ENCODE peak calls at places on chromosomes 6 and 20, in six cellular contexts. Y is PC-3, T is neural progenitor cell, J is HCT116, G is GM23248, A is SK-N-SH. P is an unnamed sample.

GRCh38 chr20:17059465-17059864 is 167.4 kb upstream of the PCSK2 start:
- DNase-seq in Y (peak), T (no peak), J (peak), G (peak), A (no peak), P (no peak)

GRCh38 chr20:51376121-51376520 is 166.4 kb downstream of the NFATC2 start:
- DNase-seq in Y (no peak), T (no peak), J (no peak), G (no peak), A (no peak), P (no peak)

GRCh38 chr6:145964948-145965366 is 799 bp upstream of the SHPRH start:
- DNase-seq in Y (no peak), T (no peak), J (no peak), G (peak), A (no peak), P (no peak)

GRCh38 chr6:80676386-80676785 is 569.9 kb downstream of the BCKDHB start:
- DNase-seq in Y (peak), T (no peak), J (no peak), G (peak), A (no peak), P (no peak)

GRCh38 chr20:17960927-17961599 is 7.5 kb downstream of the SNX5 start:
- DNase-seq in Y (no peak), T (no peak), J (no peak), G (peak), A (no peak), P (no peak)

GRCh38 chr6:11851405-11851804 is 72.8 kb upstream of the ADTRP start:
- DNase-seq in Y (peak), T (no peak), J (no peak), G (peak), A (no peak), P (no peak)

GRCh38 chr6:8277769-8278168 is 157.6 kb downstream of the SLC35B3 start:
- DNase-seq in Y (no peak), T (peak), J (no peak), G (no peak), A (peak), P (no peak)

GRCh38 chr6:14094721-14095120 is 22.9 kb upstream of the CD83 start:
- DNase-seq in Y (no peak), T (no peak), J (no peak), G (no peak), A (no peak), P (no peak)

GRCh38 chr20:50582591-50583234 is 72.5 kb downstream of the PTPN1 start:
- DNase-seq in Y (no peak), T (no peak), J (no peak), G (no peak), A (no peak), P (no peak)

GRCh38 chr20:46946796-46947195 is 52.2 kb downstream of the EYA2 start:
- DNase-seq in Y (no peak), T (no peak), J (no peak), G (no peak), A (no peak), P (no peak)

GRCh38 chr20:10603971-10604864 is 69.6 kb downstream of the JAG1 start:
- DNase-seq in Y (peak), T (peak), J (peak), G (peak), A (no peak), P (no peak)

GRCh38 chr6:3885262-3886036 is 36.3 kb downstream of the FAM50B start:
- DNase-seq in Y (peak), T (no peak), J (peak), G (peak), A (no peak), P (no peak)

GRCh38 chr6:108142240-108142639 is 23.6 kb upstream of the NR2E1 start:
- DNase-seq in Y (no peak), T (no peak), J (no peak), G (no peak), A (no peak), P (no peak)

GRCh38 chr6:130851026-130851425 is 23.8 kb downstream of the SMLR1 start:
- DNase-seq in Y (no peak), T (no peak), J (no peak), G (no peak), A (no peak), P (peak)

GRCh38 chr6:24330137-24330732 is 27.6 kb downstream of the DCDC2 start:
- DNase-seq in Y (no peak), T (no peak), J (no peak), G (peak), A (no peak), P (no peak)

GRCh38 chr6:30097902-30098606 is 14.8 kb downstream of the TRIM31 start:
- DNase-seq in Y (no peak), T (no peak), J (no peak), G (no peak), A (no peak), P (no peak)

DNA sequence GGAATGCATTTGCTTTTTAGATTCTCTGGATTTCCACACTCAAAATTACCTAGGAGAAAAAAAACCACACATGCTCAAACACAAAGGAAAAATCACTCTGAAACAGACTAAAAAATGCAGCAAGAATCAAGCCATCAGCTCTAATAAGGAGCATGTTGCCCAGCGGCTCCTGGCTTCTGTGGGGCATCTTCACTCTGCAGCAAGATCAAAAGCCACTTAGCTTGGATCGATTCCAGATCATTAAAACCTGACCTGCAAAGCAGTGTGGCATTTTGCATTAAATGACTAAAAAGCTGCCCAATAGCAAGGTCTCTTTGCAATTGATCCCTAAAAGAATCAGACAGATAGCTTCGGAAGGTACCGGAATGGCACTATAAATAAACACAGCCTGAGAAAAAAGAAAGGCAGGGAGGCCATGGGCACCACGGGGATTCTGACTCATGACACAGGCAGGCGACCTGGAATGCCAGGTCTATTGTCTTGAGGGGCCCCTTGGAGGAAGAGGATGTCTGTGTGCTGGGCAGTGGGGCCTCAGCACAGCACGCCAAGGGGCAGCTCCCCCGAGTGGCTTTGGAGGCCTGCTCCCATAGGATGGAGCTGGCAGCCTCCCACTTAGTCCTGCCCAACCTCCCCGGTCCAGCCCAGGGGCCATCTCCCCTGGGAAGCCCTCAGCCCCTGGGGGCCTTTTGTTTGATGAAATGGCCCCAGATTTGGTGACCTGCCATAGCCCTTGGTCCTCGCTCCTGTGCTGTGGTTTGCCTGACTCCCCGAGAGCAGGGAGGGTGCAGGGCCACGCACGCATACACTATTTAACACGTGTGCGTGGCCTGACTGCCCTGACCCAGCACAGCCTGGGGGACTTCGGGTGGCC is 7.6 kb downstream of the LEMD2 start:
- DNase-seq in Y (peak), T (peak), J (peak), G (peak), A (no peak), P (no peak)
- H3K9ac ChIP-seq in Y (no peak), T (no peak), J (peak), G (peak), A (peak), P (no peak)

GRCh38 chr20:986733-987355 is 15.3 kb downstream of the RSPO4 start:
- DNase-seq in Y (peak), T (no peak), J (peak), G (peak), A (no peak), P (no peak)
- TF ChIP-seq EZH2phosphoT487 in Y (no peak), T (no peak), J (no peak), G (no peak), A (no peak), P (no peak)

GRCh38 chr6:5205035-5205469 is 55.7 kb downstream of the LYRM4 start:
- DNase-seq in Y (no peak), T (peak), J (no peak), G (peak), A (no peak), P (no peak)
- H3K9ac ChIP-seq in Y (no peak), T (no peak), J (no peak), G (no peak), A (no peak), P (no peak)

DNA sequence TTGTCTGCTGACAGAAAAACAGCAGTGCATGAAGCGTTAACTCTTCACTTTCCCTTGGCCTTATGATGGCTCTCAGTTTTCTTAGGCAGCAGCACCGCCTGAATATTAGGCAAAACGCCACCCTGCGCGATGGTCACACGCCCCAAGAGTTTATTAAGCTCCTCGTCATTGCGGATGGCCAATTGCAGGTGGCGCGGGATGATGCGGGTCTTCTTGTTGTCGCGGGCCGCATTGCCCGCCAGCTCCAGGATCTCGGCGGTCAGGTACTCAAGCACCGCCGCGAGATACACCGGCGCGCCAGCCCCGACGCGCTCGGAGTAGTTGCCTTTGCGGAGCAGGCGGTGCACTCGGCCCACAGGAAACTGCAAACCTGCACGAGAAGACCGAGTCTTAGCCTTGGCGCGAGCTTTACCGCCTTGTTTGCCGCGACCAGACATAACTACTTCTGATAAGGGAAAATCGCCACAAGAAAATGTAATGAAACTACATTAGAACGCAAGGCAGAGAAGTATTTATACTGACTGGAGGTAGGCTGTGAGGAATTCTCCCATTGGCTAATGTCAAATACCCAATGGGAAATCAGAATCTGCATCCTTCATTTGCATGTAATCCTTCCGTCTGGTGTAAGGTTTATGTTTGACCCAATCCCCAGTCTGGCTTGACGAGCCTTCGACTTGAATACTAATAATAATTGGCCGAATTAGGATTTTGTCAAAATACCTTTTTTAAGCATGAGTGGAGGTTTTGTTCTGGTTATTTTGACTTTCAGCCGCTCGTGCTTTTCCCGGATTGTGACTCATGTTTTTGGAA is 53.9 kb upstream of the HFE start:
- DNase-seq in Y (peak), T (peak), J (peak), G (peak), A (peak), P (peak)
- TF ChIP-seq EZH2phosphoT487 in Y (no peak), T (no peak), J (no peak), G (no peak), A (no peak), P (no peak)

GRCh38 chr6:100883347-100883746 is 2.2 kb upstream of the ASCC3 start:
- DNase-seq in Y (no peak), T (peak), J (no peak), G (no peak), A (no peak), P (no peak)

GRCh38 chr6:100879317-100879716 is 1.8 kb downstream of the ASCC3 start:
- DNase-seq in Y (no peak), T (peak), J (no peak), G (no peak), A (no peak), P (no peak)

GRCh38 chr6:100880149-100880900 is 804 bp downstream of the ASCC3 start:
- DNase-seq in Y (peak), T (no peak), J (no peak), G (peak), A (peak), P (no peak)

GRCh38 chr6:100881707-100882040 is 545 bp upstream of the ASCC3 start:
- DNase-seq in Y (no peak), T (peak), J (no peak), G (peak), A (no peak), P (peak)

DNA sequence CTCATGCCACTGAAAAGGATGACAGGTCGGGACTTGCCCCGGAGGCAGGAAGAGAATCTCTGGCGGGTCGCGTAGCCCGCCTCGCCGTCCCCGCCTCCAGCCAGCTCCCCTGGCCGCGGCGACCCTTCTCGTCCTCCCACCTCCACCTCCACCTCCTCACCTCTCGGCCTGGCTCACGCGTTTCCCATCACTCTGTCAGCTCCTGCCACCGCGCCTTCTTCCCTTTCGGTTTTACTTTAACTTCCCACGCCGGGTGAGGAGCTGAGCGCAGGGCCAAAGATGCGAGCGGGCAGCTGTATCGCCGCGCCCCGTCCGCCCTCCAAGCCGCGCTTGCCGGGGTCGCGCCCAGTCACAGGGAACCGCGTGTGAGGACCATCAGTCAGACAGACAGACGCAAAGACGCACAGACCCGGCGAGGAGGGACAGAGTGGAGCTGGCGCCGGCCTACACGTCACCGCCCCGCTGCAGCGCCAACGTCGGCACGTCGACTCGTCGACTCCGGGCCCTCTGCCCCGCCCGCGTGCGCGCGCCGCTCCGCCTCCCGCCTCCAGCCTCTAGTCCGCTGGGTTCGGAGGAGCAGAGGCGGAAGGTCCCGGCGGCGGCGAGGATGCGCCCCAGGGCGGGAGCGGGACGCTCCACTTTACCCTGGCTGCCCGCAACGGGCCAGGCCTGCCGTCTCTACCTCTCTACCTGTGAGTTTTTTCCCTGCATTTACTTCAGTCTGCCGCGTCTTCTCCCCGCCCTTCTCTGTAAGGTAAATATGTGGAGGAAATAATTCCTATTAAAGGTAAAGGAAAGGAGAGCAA is at the start of gene ASCC3:
- DNase-seq in Y (peak), T (peak), J (peak), G (peak), A (peak), P (peak)
- H3K9ac ChIP-seq in Y (peak), T (peak), J (peak), G (peak), A (peak), P (peak)

GRCh38 chr6:169253341-169253740 is 305 bp downstream of the THBS2 start:
- DNase-seq in Y (no peak), T (no peak), J (no peak), G (peak), A (no peak), P (no peak)

GRCh38 chr6:169251371-169251802 is 2.3 kb downstream of the THBS2 start:
- DNase-seq in Y (no peak), T (no peak), J (no peak), G (peak), A (no peak), P (no peak)

GRCh38 chr6:169252805-169253189 is 849 bp downstream of the THBS2 start:
- DNase-seq in Y (no peak), T (peak), J (no peak), G (peak), A (no peak), P (no peak)

GRCh38 chr6:169250660-169251059 is 3.0 kb downstream of the THBS2 start:
- DNase-seq in Y (peak), T (no peak), J (peak), G (peak), A (no peak), P (no peak)

DNA sequence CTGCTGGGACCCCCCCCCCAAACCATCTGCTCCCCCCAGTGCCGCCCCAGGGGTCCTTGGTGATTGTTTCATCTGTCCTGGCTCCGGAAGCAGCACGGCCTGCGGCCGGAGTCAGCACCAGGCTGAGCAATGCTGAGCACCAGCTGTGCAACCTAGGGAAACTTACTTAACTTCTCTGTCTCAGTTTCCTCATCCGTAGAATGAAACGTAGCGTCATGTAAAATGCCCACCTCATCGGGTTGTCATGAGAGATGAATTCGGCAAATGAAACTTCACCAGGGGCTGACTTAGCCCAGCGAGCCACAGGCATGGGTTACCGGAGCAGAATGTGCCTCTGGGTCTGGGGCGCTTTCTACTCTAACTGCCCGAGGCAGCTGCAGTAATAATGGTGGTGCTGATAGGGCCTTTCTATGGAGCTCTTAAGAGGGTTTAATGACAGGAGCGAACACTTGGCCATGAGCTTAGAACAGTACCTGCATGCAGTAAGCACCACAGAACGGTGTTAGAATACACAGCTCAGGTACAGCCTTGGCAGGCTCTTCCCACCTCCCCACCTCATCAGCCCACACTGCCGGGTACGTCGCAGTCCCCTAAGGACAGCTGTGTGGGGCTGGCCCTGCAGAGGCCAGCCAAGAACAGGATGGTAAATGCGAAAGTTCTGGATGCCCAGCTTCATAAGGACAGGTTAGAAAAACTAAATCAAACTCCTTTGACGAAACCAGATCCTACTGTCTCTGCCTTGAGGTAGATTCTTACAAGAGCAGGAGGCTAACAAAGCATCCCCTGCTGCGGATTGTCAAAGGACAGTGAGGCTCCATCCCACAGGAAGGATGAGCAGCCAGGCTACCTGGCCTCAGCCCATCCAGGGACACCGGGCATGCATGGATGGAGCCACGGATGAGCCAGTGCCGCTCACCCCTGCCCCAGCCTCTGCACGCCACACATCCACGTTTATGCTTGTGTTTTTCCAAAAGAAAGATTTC is 1.5 kb downstream of the THBS2 start:
- DNase-seq in Y (no peak), T (peak), J (no peak), G (peak), A (no peak), P (no peak)
- TF ChIP-seq EZH2phosphoT487 in Y (no peak), T (no peak), J (no peak), G (no peak), A (no peak), P (no peak)

GRCh38 chr20:4013041-4013440 is 2.3 kb downstream of the RNF24 start:
- DNase-seq in Y (no peak), T (no peak), J (no peak), G (no peak), A (no peak), P (no peak)
- H3K9ac ChIP-seq in Y (no peak), T (no peak), J (no peak), G (peak), A (no peak), P (no peak)

GRCh38 chr6:158879180-158879579 is 60.0 kb upstream of the EZR start:
- DNase-seq in Y (no peak), T (no peak), J (no peak), G (peak), A (no peak), P (no peak)
- TF ChIP-seq EZH2phosphoT487 in Y (no peak), T (no peak), J (no peak), G (no peak), A (no peak), P (no peak)

P was measured in MM.1S.